ENCODE peak calls at places on chromosome 2, in five cellular contexts. R is DND-41, V is EL, L is endodermal cell, Y is fibroblast of pulmonary artery. U is an unnamed sample.

GRCh38 chr2:238523158-238524110 is 96.7 kb downstream of the ASB1 start:
- DNase-seq in R (no peak), L (peak; percentile 88), V (no peak), Y (peak; percentile 17), U (no peak)

GRCh38 chr2:176902454-176902853 is 310.1 kb upstream of the HNRNPA3 start:
- DNase-seq in Y (no peak), R (no peak), L (no peak), V (no peak), U (no peak)

GRCh38 chr2:105752691-105753090 is 8.0 kb downstream of the NCK2 start:
- DNase-seq in R (no peak), Y (no peak), L (no peak), V (no peak), U (no peak)

GRCh38 chr2:233051241-233052149 is 8.6 kb upstream of the INPP5D start:
- DNase-seq in L (peak; percentile 91), R (no peak), V (peak; percentile 67), Y (peak; percentile 92), U (peak; percentile 97)

GRCh38 chr2:130288467-130289403 is 54.0 kb upstream of the IMP4 start:
- DNase-seq in V (no peak), L (peak; percentile 91), R (no peak), Y (no peak), U (peak; percentile 26)

GRCh38 chr2:12048551-12048950 is 302.1 kb downstream of the LPIN1 start:
- DNase-seq in Y (no peak), L (peak; percentile 78), R (peak; percentile 48), V (no peak), U (no peak)

GRCh38 chr2:24175631-24176030 is 778 bp downstream of the FAM228A start:
- DNase-seq in V (no peak), L (no peak), R (no peak), Y (peak; percentile 4), U (peak; percentile 5)

GRCh38 chr2:156800065-156800556 is 363.9 kb downstream of the GPD2 start:
- DNase-seq in R (no peak), L (no peak), V (peak; percentile 2), Y (no peak), U (no peak)

GRCh38 chr2:198173864-198174263 is 369.5 kb downstream of the PLCL1 start:
- DNase-seq in R (no peak), L (no peak), V (no peak), Y (no peak), U (no peak)

GRCh38 chr2:236625156-236625690 is 55.6 kb downstream of the ACKR3 start:
- DNase-seq in L (no peak), V (no peak), Y (no peak), R (no peak), U (no peak)